ENCODE peak calls at places on chromosomes 12 and 14, in five cellular contexts. K, U, P, E and I are unnamed samples.

GRCh38 chr12:76391461-76391860 is 43.2 kb upstream of the BBS10 start:
- DNase-seq in P (no peak), U (no peak), K (no peak), E (peak; percentile 82), I (no peak)

GRCh38 chr12:21710944-21711343 is 53.3 kb upstream of the LDHB start:
- DNase-seq in K (peak; percentile 54), P (no peak), E (no peak), U (no peak), I (no peak)

GRCh38 chr12:20374775-20375174 is 6.4 kb downstream of the PDE3A start:
- DNase-seq in U (no peak), K (no peak), P (no peak), E (no peak), I (no peak)

GRCh38 chr12:57744777-57745484 is at the start of gene TSPAN31:
- DNase-seq in K (peak; percentile 99), U (peak; percentile 95), E (peak; percentile 97), P (peak; percentile 99), I (peak; percentile 98)

GRCh38 chr12:116492703-116493324 is 66.4 kb upstream of the MAP1LC3B2 start:
- DNase-seq in K (peak; percentile 62), P (peak; percentile 81), E (peak; percentile 72), U (no peak), I (no peak)

GRCh38 chr14:84064296-84064695 is 1465.6 kb upstream of the FLRT2 start:
- DNase-seq in K (no peak), U (no peak), P (no peak), E (no peak), I (no peak)

GRCh38 chr12:52741378-52742195 is 35.6 kb downstream of the KRT76 start:
- DNase-seq in K (peak; percentile 73), U (peak; percentile 87), E (peak; percentile 45), P (peak; percentile 46), I (peak; percentile 61)

GRCh38 chr14:25308244-25308643 is 258.3 kb upstream of the STXBP6 start:
- DNase-seq in U (no peak), P (no peak), E (no peak), K (no peak), I (no peak)

GRCh38 chr14:68040633-68041369 is 221.2 kb downstream of the RAD51B start:
- DNase-seq in U (no peak), K (no peak), E (no peak), P (no peak), I (no peak)

GRCh38 chr12:123867141-123867540 is 105.0 kb downstream of the DNAH10 start:
- DNase-seq in U (no peak), K (no peak), P (no peak), E (no peak), I (no peak)

GRCh38 chr12:16555630-16556029 is 50.3 kb downstream of the LMO3 start:
- DNase-seq in U (no peak), K (peak; percentile 98), P (peak; percentile 87), E (peak; percentile 61), I (no peak)

GRCh38 chr12:100737168-100737567 is 57.4 kb upstream of the ANO4 start:
- DNase-seq in E (no peak), K (no peak), P (no peak), U (no peak), I (no peak)

GRCh38 chr12:59444932-59445331 is 150.9 kb upstream of the SLC16A7 start:
- DNase-seq in E (peak; percentile 8), U (no peak), K (peak; percentile 44), P (peak; percentile 15), I (no peak)

GRCh38 chr12:108306506-108306905 is 32.6 kb downstream of the CMKLR1 start:
- DNase-seq in E (no peak), U (no peak), K (no peak), P (no peak), I (no peak)

GRCh38 chr14:100526057-100526456 is 61.2 kb downstream of the BEGAIN start:
- DNase-seq in P (no peak), K (no peak), U (peak; percentile 21), E (no peak), I (no peak)

GRCh38 chr14:77838756-77839565 is 39.1 kb downstream of the ADCK1 start:
- DNase-seq in K (no peak), P (no peak), U (no peak), E (no peak), I (no peak)

GRCh38 chr12:107906719-107907118 is 132.2 kb downstream of the ASCL4 start:
- DNase-seq in P (no peak), K (no peak), E (no peak), U (no peak), I (no peak)

GRCh38 chr14:77502109-77502782 is 3.6 kb upstream of the ISM2 start:
- DNase-seq in K (no peak), P (no peak), E (no peak), U (no peak), I (no peak)

GRCh38 chr12:28242888-28243633 is 52.8 kb downstream of the CCDC91 start:
- DNase-seq in U (no peak), E (no peak), P (peak; percentile 16), K (peak; percentile 45), I (no peak)

GRCh38 chr12:109714913-109715244 is 1.3 kb downstream of the FAM222A start:
- DNase-seq in U (no peak), P (no peak), K (no peak), E (no peak), I (no peak)

GRCh38 chr12:109713187-109713984 is at the start of gene FAM222A:
- DNase-seq in K (peak; percentile 98), P (peak; percentile 93), E (peak; percentile 95), U (peak; percentile 98), I (peak; percentile 96)

GRCh38 chr12:109715310-109716091 is 1.9 kb downstream of the FAM222A start:
- DNase-seq in E (no peak), K (peak; percentile 20), P (no peak), U (peak; percentile 80), I (no peak)

GRCh38 chr12:109716092-109716479 is 2.5 kb downstream of the FAM222A start:
- DNase-seq in E (no peak), U (peak; percentile 20), K (no peak), P (no peak), I (no peak)

DNA sequence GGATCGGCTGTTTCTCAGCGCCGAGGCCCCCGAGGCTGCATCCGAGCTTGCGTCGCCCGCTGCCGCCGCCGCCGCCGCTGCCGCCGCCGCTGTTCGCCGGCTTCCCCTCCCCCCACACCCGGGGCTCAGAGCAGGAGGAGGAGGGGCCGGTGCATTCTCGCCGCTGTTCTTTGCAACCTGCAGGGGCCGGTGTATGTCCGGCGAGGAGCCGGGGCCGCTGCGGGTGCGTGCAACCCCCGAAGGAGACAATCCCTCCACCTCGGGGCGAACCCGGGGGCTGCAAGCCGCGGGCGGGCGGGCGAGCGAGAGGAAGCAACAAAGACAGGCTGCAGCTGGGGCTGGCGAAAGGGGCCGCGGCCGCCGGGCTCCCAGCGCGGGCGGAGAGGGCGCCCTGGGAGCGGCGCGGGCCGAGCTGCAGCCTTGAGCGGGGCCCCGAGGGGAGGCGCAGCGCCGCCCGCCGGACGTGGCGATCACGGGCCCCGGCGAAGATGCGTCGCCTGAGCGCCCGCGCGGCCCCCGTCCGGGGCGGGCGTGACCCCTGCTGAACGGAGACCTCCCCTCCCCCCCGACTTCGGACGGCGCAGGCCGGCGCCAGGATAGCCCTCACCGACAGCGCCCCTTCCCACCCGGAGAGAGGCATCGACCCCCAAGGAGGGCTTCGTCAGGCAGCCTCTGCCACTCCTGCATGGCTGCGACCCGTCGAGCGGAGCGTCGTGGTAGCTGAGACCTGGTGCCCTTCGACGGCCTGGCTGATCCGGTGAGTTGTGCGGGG is 702 bp downstream of the FAM222A start:
- DNase-seq in E (peak; percentile 46), P (peak; percentile 20), U (peak; percentile 87), K (peak; percentile 64), I (peak; percentile 77)
- H3K27ac ChIP-seq in E (no peak overlapping the region), P (no peak overlapping the region), U (peak overlapping the region; percentile 48), K (peak overlapping the region; percentile 53), I (peak overlapping the region; percentile 49)

GRCh38 chr14:21993837-21994236 is 320.2 kb upstream of the OR4E1 start:
- DNase-seq in U (no peak), P (no peak), E (no peak), K (no peak), I (no peak)

GRCh38 chr14:21999400-21999799 is 325.8 kb upstream of the OR4E1 start:
- DNase-seq in E (peak; percentile 8), P (no peak), U (no peak), K (no peak), I (no peak)

GRCh38 chr14:21993070-21993469 is 319.5 kb upstream of the OR4E1 start:
- DNase-seq in P (no peak), K (no peak), U (no peak), E (no peak), I (no peak)

GRCh38 chr14:21995332-21995731 is 321.7 kb upstream of the OR4E1 start:
- DNase-seq in K (no peak), U (no peak), P (no peak), E (no peak), I (no peak)

GRCh38 chr14:21997300-21997699 is 323.7 kb upstream of the OR4E1 start:
- DNase-seq in P (peak; percentile 4), U (no peak), E (peak; percentile 38), K (peak; percentile 5), I (no peak)
- TF ChIP-seq CTCF in P (no peak), U (no peak), E (peak; percentile 54), K (peak; percentile 16), I (peak; percentile 12)

GRCh38 chr14:79415726-79416125 is 795.6 kb downstream of the DIO2 start:
- DNase-seq in K (no peak), U (no peak), P (peak; percentile 65), E (no peak), I (no peak)

GRCh38 chr14:79411403-79412174 is 799.7 kb downstream of the DIO2 start:
- DNase-seq in K (no peak), E (no peak), U (no peak), P (peak; percentile 66), I (no peak)

GRCh38 chr14:79417961-79418360 is 793.3 kb downstream of the DIO2 start:
- DNase-seq in P (peak; percentile 57), K (no peak), E (no peak), U (no peak), I (no peak)

GRCh38 chr14:79408696-79409095 is 802.6 kb downstream of the DIO2 start:
- DNase-seq in U (no peak), E (no peak), P (no peak), K (no peak), I (no peak)

DNA sequence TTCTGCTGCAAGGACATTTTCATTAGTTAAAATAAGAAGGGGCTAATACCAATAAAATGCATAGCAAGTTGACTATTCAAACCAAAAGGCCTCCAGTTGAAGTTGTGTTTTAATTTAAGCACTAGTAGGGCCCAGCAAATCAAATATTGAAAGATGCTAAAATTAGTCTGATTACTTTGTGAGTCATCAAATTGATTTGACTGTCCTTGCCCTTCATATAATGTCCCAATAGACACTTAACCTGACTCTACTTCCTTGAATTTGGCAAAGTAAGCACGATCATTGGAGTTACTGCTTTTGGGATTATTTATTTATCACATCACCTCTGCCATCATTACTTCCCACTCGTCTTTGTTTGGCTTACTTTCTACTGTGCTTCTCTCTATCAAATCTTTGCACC is 798.5 kb downstream of the DIO2 start:
- DNase-seq in K (no peak), P (no peak), U (no peak), E (no peak), I (no peak)
- H3K9me3 ChIP-seq in K (no peaks in the 10 kb centered on the region), P (no peaks in the 10 kb centered on the region), U (no peaks in the 10 kb centered on the region), E (no peaks in the 10 kb centered on the region), I (no peaks in the 10 kb centered on the region)

GRCh38 chr12:6570264-6570887 is 2.3 kb upstream of the NOP2 start:
- DNase-seq in K (no peak), E (no peak), P (no peak), U (no peak), I (peak; percentile 61)

GRCh38 chr12:6569312-6569711 is 1.2 kb upstream of the NOP2 start:
- DNase-seq in P (no peak), U (no peak), K (no peak), E (no peak), I (no peak)

GRCh38 chr12:6567112-6567680 is 895 bp downstream of the NOP2 start:
- DNase-seq in P (no peak), K (no peak), E (no peak), U (no peak), I (no peak)

GRCh38 chr12:6567824-6568617 is at the start of gene NOP2:
- DNase-seq in U (peak; percentile 96), E (peak; percentile 84), P (peak; percentile 83), K (peak; percentile 93), I (peak; percentile 96)

GRCh38 chr12:6569786-6570185 is 1.7 kb upstream of the NOP2 start:
- DNase-seq in K (no peak), E (no peak), P (no peak), U (no peak), I (no peak)
- H3K27ac ChIP-seq in K (peak overlapping the region; percentile 81), E (no peak overlapping the region), P (no peak overlapping the region), U (no peak overlapping the region), I (no peak overlapping the region)